ENCODE peak calls at places on chromosome 9, in six cellular contexts. R is K562, W is adrenal gland, M is ovary, V is lower leg skin, P is uterus. E is an unnamed sample.

GRCh38 chr9:95084254-95084934 is 233.1 kb downstream of the FANCC start:
- DNase-seq in R (no peak), W (no peak), M (peak; percentile 19), V (no peak), P (no peak), E (no peak)

GRCh38 chr9:73370053-73370452 is 218.4 kb downstream of the ANXA1 start:
- DNase-seq in R (peak; percentile 61), W (no peak), M (no peak), V (no peak), P (no peak), E (no peak)

GRCh38 chr9:97696025-97696822 is 916 bp downstream of the XPA start:
- DNase-seq in R (no peak), W (no peak), M (no peak), V (no peak), P (no peak), E (no peak)

GRCh38 chr9:120344230-120344629 is 235.7 kb downstream of the CDK5RAP2 start:
- DNase-seq in R (no peak), W (peak; percentile 29), M (no peak), V (no peak), P (no peak), E (peak; percentile 88)

GRCh38 chr9:116628706-116629105 is 58.4 kb upstream of the TRIM32 start:
- DNase-seq in R (no peak), W (no peak), M (no peak), V (no peak), P (no peak), E (no peak)

GRCh38 chr9:26746357-26747072 is 146.1 kb downstream of the CAAP1 start:
- DNase-seq in R (no peak), W (no peak), M (no peak), V (no peak), P (no peak), E (peak; percentile 24)

GRCh38 chr9:79686381-79687130 is 114.8 kb downstream of the TLE4 start:
- DNase-seq in R (no peak), W (peak; percentile 51), M (no peak), V (peak; percentile 44), P (no peak), E (peak; percentile 69)

GRCh38 chr9:16501726-16502125 is 368.7 kb downstream of the BNC2 start:
- DNase-seq in R (no peak), W (no peak), M (no peak), V (no peak), P (no peak), E (no peak)

GRCh38 chr9:133144887-133145466 is 18.7 kb downstream of the GBGT1 start:
- DNase-seq in R (no peak), W (peak; percentile 23), M (no peak), V (no peak), P (peak; percentile 30), E (no peak)

GRCh38 chr9:133143639-133144141 is 20.0 kb downstream of the GBGT1 start:
- DNase-seq in R (no peak), W (no peak), M (no peak), V (no peak), P (no peak), E (no peak)

GRCh38 chr9:133142657-133143592 is 20.8 kb downstream of the GBGT1 start:
- DNase-seq in R (no peak), W (peak; percentile 24), M (no peak), V (no peak), P (no peak), E (no peak)

GRCh38 chr9:133141833-133142594 is 21.0 kb upstream of the RALGDS start:
- DNase-seq in R (no peak), W (peak; percentile 71), M (no peak), V (no peak), P (peak; percentile 55), E (no peak)

GRCh38 chr9:133144142-133144886 is 19.4 kb downstream of the GBGT1 start:
- DNase-seq in R (peak; percentile 74), W (peak; percentile 92), M (peak; percentile 76), V (no peak), P (peak; percentile 69), E (peak; percentile 89)
- TF ChIP-seq POLR2A in R (no peak), W (no peak), M (peak; percentile 22), V (no peak), P (peak; percentile 44), E (no peak)

GRCh38 chr9:128656416-128657343 is at the start of gene DYNC2I2:
- DNase-seq in R (peak; percentile 100), W (peak; percentile 98), M (peak; percentile 97), V (peak; percentile 92), P (peak; percentile 95), E (peak; percentile 99)
- TF ChIP-seq POLR2A in R (peak; percentile 88), W (peak; percentile 67), M (peak; percentile 38), V (no peak), P (peak; percentile 65), E (peak; percentile 95)

DNA sequence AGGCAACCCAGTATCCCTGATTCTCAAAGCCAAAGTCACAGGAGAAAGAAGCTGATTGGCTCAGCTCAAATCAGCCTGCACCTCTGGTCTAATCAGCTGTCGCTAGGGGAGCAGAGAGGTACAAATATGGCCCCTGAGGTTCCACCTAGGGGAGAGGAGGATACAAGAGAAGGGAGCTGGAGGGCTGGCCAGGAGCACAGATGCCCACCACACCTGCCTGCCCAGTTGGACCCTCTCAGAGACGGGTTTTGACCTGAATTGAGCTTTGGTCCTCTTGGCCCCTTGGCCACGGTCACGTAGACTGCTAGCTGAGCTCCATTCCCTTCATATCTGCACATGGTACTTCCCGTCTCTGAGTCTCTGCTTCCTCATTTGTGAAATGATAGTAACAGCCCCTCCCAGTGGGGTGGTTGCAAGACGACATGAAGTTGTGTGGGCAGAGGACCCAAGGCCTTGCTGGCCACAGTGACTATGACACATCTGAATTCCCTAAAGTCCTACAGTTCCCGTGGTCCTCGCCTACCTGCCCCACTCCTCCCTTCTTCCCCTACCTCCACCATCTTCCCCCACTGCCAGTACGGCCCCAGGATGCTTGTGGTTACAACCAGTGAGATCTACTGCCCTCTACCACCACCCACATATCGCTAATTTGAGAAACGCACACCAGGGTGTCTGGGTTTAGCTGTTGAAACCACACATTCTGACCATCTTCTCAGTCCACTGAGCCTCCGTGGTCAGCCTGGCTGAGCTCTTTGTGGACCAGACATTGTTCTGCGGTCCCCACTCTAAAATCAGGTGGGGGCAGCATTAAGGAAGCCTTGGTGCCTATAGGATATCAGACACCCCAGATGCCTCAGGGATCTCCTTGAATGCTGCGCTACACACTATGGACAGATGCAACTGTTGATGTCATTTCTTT is 60.3 kb upstream of the NEK6 start:
- DNase-seq in R (no peak), W (peak; percentile 23), M (no peak), V (no peak), P (no peak), E (no peak)
- TF ChIP-seq POLR2A in R (no peak), W (no peak), M (no peak), V (no peak), P (no peak), E (no peak)

GRCh38 chr9:131310833-131311554 is 21.5 kb downstream of the PLPP7 start:
- DNase-seq in R (no peak), W (no peak), M (no peak), V (no peak), P (no peak), E (no peak)
- TF ChIP-seq POLR2A in R (no peak), W (no peak), M (no peak), V (no peak), P (no peak), E (no peak)

E was measured in H54.